ENCODE peak calls at places on chromosomes 12 and 14, in five cellular contexts. W, X, Q, B and H are unnamed samples.

GRCh38 chr12:121512561-121512960 is 68.3 kb downstream of the KDM2B start:
- DNase-seq in W (peak), B (no peak), Q (no peak), X (no peak), H (no peak)

GRCh38 chr14:50064993-50065392 is 51.4 kb downstream of the VCPKMT start:
- DNase-seq in W (no peak), B (no peak), X (no peak), Q (peak), H (no peak)

GRCh38 chr12:64903738-64904137 is 79.3 kb downstream of the TBC1D30 start:
- DNase-seq in W (no peak), Q (no peak), X (no peak), B (no peak), H (no peak)

GRCh38 chr14:29518335-29518734 is 409.3 kb downstream of the PRKD1 start:
- DNase-seq in B (no peak), X (no peak), Q (no peak), W (no peak), H (no peak)

GRCh38 chr12:50275545-50275944 is 7.8 kb downstream of the LIMA1 start:
- DNase-seq in X (no peak), W (no peak), Q (no peak), B (no peak), H (no peak)

GRCh38 chr14:46490150-46490769 is 161.3 kb downstream of the RPL10L start:
- DNase-seq in W (no peak), B (no peak), X (no peak), Q (no peak), H (no peak)

GRCh38 chr14:35438910-35439713 is 34.6 kb upstream of the NFKBIA start:
- DNase-seq in X (no peak), W (no peak), Q (no peak), B (no peak), H (no peak)

GRCh38 chr14:50784683-50785505 is 46.1 kb downstream of the NIN start:
- DNase-seq in X (no peak), B (no peak), W (no peak), Q (no peak), H (no peak)

GRCh38 chr14:26765768-26766550 is 168.1 kb upstream of the NOVA1 start:
- DNase-seq in W (no peak), B (no peak), X (no peak), Q (no peak), H (peak)

GRCh38 chr12:74914378-74914777 is 295.3 kb downstream of the KCNC2 start:
- DNase-seq in W (no peak), X (no peak), B (no peak), Q (no peak), H (no peak)

GRCh38 chr12:19382111-19382526 is 57.2 kb upstream of the AEBP2 start:
- DNase-seq in X (no peak), W (no peak), Q (no peak), B (peak), H (peak)

GRCh38 chr14:90140956-90141316 is 79.1 kb downstream of the KCNK13 start:
- DNase-seq in X (no peak), B (no peak), Q (no peak), W (no peak), H (no peak)

GRCh38 chr14:80787876-80788275 is 153.7 kb downstream of the CEP128 start:
- DNase-seq in X (no peak), B (no peak), Q (no peak), W (no peak), H (no peak)

GRCh38 chr14:69504775-69505174 is 20.2 kb downstream of the PLEKHD1 start:
- DNase-seq in X (no peak), W (no peak), Q (no peak), B (no peak), H (no peak)

GRCh38 chr12:108798551-108799221 is 58.7 kb downstream of the SSH1 start:
- DNase-seq in W (no peak), Q (peak), B (no peak), X (peak), H (no peak)

GRCh38 chr14:95307402-95308041 is 12.2 kb downstream of the CLMN start:
- DNase-seq in X (peak), W (no peak), Q (no peak), B (no peak), H (peak)

GRCh38 chr14:61535470-61535869 is 159.8 kb upstream of the HIF1A start:
- DNase-seq in W (no peak), X (no peak), Q (no peak), B (no peak), H (no peak)

GRCh38 chr14:67650694-67651093 is 23.7 kb downstream of the VTI1B start:
- DNase-seq in Q (no peak), W (no peak), X (no peak), B (peak), H (no peak)

GRCh38 chr12:96156211-96156610 is 38.0 kb upstream of the ELK3 start:
- DNase-seq in W (no peak), Q (no peak), B (no peak), X (no peak), H (no peak)

GRCh38 chr14:61461808-61462275 is 140.5 kb downstream of the PRKCH start:
- DNase-seq in X (no peak), W (no peak), Q (no peak), B (no peak), H (no peak)

GRCh38 chr12:48813464-48814312 is 4.6 kb upstream of the CACNB3 start:
- DNase-seq in X (no peak), Q (no peak), W (peak), B (no peak), H (no peak)

GRCh38 chr14:31998220-31998559 is 78.9 kb upstream of the ARHGAP5 start:
- DNase-seq in X (no peak), Q (no peak), B (no peak), W (no peak), H (no peak)

GRCh38 chr12:53750812-53751335 is 905 bp downstream of the CISTR start:
- DNase-seq in X (peak), Q (no peak), W (peak), B (no peak), H (no peak)